ENCODE peak calls at places on chromosomes 1 and 21, in five cellular contexts. M, K, E, H and C are unnamed samples. For H3K9me3 and H3K4me1, the result is how much of the 10 kb centered on the place peaks cover.

GRCh38 chr21:27674037-27674436 is 707.1 kb upstream of the ADAMTS5 start:
- DNase-seq in M (no peak), K (peak), E (no peak), H (no peak), C (no peak)

GRCh38 chr1:182703539-182703938 is 19.2 kb upstream of the RGS8 start:
- DNase-seq in H (no peak), M (no peak), K (no peak), E (no peak), C (no peak)

GRCh38 chr1:145953861-145954260 is 4.0 kb downstream of the LIX1L start:
- DNase-seq in K (no peak), E (no peak), H (no peak), M (no peak), C (no peak)

GRCh38 chr1:173478099-173478555 is 992 bp downstream of the PRDX6 start:
- DNase-seq in H (peak), M (peak), E (no peak), K (peak), C (peak)

GRCh38 chr1:91768786-91769697 is 116.9 kb downstream of the TGFBR3 start:
- DNase-seq in H (no peak), M (no peak), E (no peak), K (peak), C (no peak)

GRCh38 chr1:67941746-67942145 is 108.5 kb upstream of the GNG12 start:
- DNase-seq in H (no peak), M (no peak), E (no peak), K (peak), C (no peak)

GRCh38 chr1:187374742-187375141 is 546.0 kb downstream of the PLA2G4A start:
- DNase-seq in H (no peak), K (no peak), E (no peak), M (no peak), C (no peak)

GRCh38 chr1:222912730-222913129 is 97.9 kb downstream of the DISP1 start:
- DNase-seq in K (peak), E (no peak), M (no peak), H (no peak), C (no peak)

GRCh38 chr1:74733616-74734484 is 898 bp downstream of the TYW3 start:
- DNase-seq in K (peak), H (no peak), E (no peak), M (peak), C (peak)

GRCh38 chr1:110056776-110057175 is 13.7 kb downstream of the ALX3 start:
- DNase-seq in M (no peak), E (no peak), H (no peak), K (peak), C (no peak)

GRCh38 chr1:179107706-179108629 is 26.1 kb downstream of the TOR3A start:
- DNase-seq in K (no peak), H (no peak), E (no peak), M (no peak), C (no peak)

GRCh38 chr21:41678016-41678935 is 88.6 kb downstream of the RIPK4 start:
- DNase-seq in H (peak), M (peak), E (no peak), K (no peak), C (peak)

GRCh38 chr1:62991152-62991551 is 207.2 kb downstream of the ATG4C start:
- DNase-seq in K (no peak), M (no peak), H (no peak), E (no peak), C (no peak)

GRCh38 chr1:29688477-29689365 is 452.4 kb downstream of the PTPRU start:
- DNase-seq in E (no peak), H (no peak), K (peak), M (no peak), C (no peak)

GRCh38 chr1:115893545-115893944 is 52.6 kb upstream of the NHLH2 start:
- DNase-seq in M (no peak), H (no peak), K (no peak), E (no peak), C (no peak)

GRCh38 chr1:99457381-99458165 is 188.3 kb upstream of the PALMD start:
- DNase-seq in H (no peak), M (no peak), E (no peak), K (peak), C (no peak)

GRCh38 chr1:66253330-66253921 is 280.5 kb upstream of the SGIP1 start:
- DNase-seq in E (no peak), K (peak), H (no peak), M (peak), C (no peak)

GRCh38 chr1:233597489-233597901 is 16.4 kb upstream of the KCNK1 start:
- DNase-seq in H (no peak), E (no peak), M (no peak), K (peak), C (no peak)

GRCh38 chr1:205967555-205968335 is 24.5 kb upstream of the SLC26A9 start:
- DNase-seq in E (no peak), M (no peak), K (no peak), H (no peak), C (no peak)

GRCh38 chr21:21675601-21676000 is 677.4 kb downstream of the NCAM2 start:
- DNase-seq in H (no peak), E (no peak), K (no peak), M (no peak), C (no peak)
- H3K9me3 ChIP-seq in H (under half), E (under half), K (under half), M (under half), C (under half)

DNA sequence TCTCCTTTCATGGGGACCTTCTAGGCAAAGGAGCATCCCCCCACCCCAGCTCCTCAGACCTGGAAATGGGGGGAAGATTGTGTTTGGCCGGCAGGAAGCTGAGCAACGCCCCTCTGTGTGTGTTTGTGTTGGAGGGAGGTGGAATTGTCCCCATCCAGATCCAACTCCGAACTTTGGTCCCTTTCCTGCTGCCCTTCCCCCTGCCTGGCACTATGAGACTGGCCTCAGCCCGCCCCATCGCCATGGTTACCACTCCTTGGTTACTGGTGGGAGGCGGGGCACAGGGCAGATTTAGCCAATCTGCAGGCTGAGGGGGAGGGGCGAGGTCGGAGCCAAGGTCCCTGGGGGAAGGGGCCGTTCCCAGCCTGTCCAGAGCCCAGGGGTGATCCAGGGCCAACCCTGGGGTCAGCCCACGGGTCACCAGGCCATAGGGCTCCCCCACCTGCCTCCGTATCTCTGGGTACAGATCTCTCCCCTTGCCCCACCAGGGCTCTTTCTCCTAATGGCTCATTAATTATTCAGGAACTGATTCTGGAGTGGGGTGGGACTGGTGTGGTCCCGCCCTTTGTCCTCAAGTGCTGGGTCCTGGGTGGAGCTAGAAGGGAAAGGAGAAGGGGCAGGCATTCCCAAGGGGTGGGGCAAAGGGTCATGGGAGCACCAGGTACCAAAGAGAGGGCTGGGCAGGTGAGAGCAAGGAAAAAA is 15.2 kb downstream of the PTPRF start:
- DNase-seq in K (peak), E (peak), M (peak), H (peak), C (peak)
- H3K4me1 ChIP-seq in K (under half), E (under half), M (under half), H (half or more), C (under half)

GRCh38 chr1:4728319-4729107 is 74.1 kb downstream of the AJAP1 start:
- DNase-seq in M (no peak), H (no peak), E (no peak), K (no peak), C (no peak)

GRCh38 chr1:4724695-4725250 is 70.4 kb downstream of the AJAP1 start:
- DNase-seq in M (no peak), K (no peak), H (no peak), E (no peak), C (no peak)

GRCh38 chr1:4725416-4725815 is 71.0 kb downstream of the AJAP1 start:
- DNase-seq in M (no peak), H (no peak), K (no peak), E (no peak), C (no peak)

GRCh38 chr1:4729108-4729506 is 74.7 kb downstream of the AJAP1 start:
- DNase-seq in E (no peak), H (no peak), K (no peak), M (no peak), C (no peak)

DNA sequence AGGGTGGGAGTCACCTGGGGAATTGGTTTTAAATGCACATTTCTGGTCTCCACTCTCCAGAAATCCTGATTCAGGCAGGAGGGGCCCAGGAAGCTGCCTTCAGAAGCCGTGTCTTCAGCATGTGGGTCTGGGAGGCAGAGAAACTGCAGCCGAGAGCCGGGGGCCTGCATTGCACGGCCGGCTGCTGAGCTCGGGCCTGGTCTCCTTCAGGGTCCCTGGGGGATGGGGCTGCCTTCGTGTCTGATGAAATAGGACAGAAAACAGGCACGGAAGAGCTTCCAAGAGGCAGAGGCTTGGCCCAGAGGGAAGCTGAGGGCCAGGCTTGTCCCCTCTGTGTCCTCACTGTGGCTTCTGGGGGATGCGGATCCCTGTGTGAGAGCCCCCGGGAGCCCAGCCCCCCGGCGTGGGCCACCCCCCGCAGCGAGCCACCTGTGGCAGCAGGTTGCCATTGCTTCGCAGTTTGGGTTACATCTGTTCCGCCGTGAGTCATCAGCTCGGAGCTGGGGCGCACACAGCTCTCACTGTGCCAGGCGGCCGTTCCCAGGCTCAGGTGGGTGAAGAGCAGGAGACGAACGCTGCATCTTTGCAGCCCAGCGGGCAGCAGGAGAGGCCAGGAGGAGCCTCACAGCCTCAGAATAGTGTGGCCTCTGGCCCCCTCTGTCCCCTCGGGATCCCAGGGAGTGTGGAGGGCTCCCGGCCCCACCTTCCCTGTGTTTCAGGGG is 72.4 kb downstream of the AJAP1 start:
- DNase-seq in K (no peak), H (no peak), M (peak), E (no peak), C (no peak)
- H3K9me3 ChIP-seq in K (under half), H (under half), M (under half), E (under half), C (under half)

GRCh38 chr21:38810034-38810825 is 4.5 kb downstream of the ETS2 start:
- DNase-seq in K (no peak), E (no peak), M (no peak), H (no peak), C (no peak)

GRCh38 chr21:38813143-38813542 is 7.4 kb downstream of the ETS2 start:
- DNase-seq in K (no peak), E (peak), H (no peak), M (no peak), C (no peak)

GRCh38 chr21:38810826-38811164 is 5.1 kb downstream of the ETS2 start:
- DNase-seq in K (peak), M (no peak), H (no peak), E (no peak), C (no peak)

GRCh38 chr21:38809170-38809878 is 3.6 kb downstream of the ETS2 start:
- DNase-seq in K (no peak), E (no peak), H (no peak), M (no peak), C (no peak)

DNA sequence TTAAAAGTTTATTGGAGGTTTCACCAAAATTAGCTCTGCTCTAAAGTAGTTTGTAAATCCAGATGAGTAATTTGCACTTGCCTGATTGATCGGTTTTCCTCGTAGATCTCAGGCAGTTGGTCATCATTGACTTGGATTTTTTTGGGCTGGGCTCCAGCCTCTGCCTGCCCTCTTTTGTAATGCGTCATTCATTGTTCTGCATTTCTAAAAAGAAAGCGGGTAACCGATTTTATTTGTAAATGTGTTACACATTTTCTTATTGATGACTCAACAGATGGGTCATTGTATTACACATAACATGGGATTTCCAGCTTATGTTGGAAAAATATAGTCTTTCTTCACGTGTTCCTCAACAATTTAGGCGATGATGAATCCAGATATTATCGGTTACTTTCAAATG is 5.5 kb downstream of the ETS2 start:
- DNase-seq in M (no peak), K (peak), H (no peak), E (no peak), C (no peak)
- H3K4me1 ChIP-seq in M (under half), K (under half), H (under half), E (under half), C (under half)